ENCODE peak calls at places on chromosome 1, in nine cellular contexts. One of them, this sample, is unnamed.

GRCh38 chr1:230163205-230163604 is 96.2 kb downstream of the GALNT2 start:
- DNase-seq in activated naive CD4-positive, alpha-beta T cell: no peak
- DNase-seq in activated CD4-positive, alpha-beta T cell treated with anti-CD3 and anti-CD28 coated beads for 36 hours: no peak
- DNase-seq in dermis blood vessel endothelial cell: no peak
- DNase-seq in activated CD8-positive, alpha-beta memory T cell treated with anti-CD3 and anti-CD28 coated beads, Interleukin-2, amount 50 U/mL, for 4 hours: no peak
- DNase-seq in neural crest cell: no peak
- DNase-seq in lung: no peak
- DNase-seq in AG09319: no peak
- DNase-seq in T follicular helper cell: no peak
- DNase-seq in this sample: no peak

GRCh38 chr1:40267767-40268187 is 9.7 kb downstream of the ZMPSTE24 start:
- DNase-seq in neural crest cell: no peak
- DNase-seq in activated naive CD4-positive, alpha-beta T cell: no peak
- DNase-seq in lung: no peak
- DNase-seq in activated CD4-positive, alpha-beta T cell treated with anti-CD3 and anti-CD28 coated beads for 36 hours: no peak
- DNase-seq in T follicular helper cell: no peak
- DNase-seq in dermis blood vessel endothelial cell: peak
- DNase-seq in activated CD8-positive, alpha-beta memory T cell treated with anti-CD3 and anti-CD28 coated beads, Interleukin-2, amount 50 U/mL, for 4 hours: no peak
- DNase-seq in AG09319: peak
- DNase-seq in this sample: no peak

GRCh38 chr1:60573121-60573520 is 499.6 kb upstream of the C1orf87 start:
- DNase-seq in lung: no peak
- DNase-seq in dermis blood vessel endothelial cell: peak
- DNase-seq in AG09319: no peak
- DNase-seq in neural crest cell: no peak
- DNase-seq in activated naive CD4-positive, alpha-beta T cell: no peak
- DNase-seq in activated CD8-positive, alpha-beta memory T cell treated with anti-CD3 and anti-CD28 coated beads, Interleukin-2, amount 50 U/mL, for 4 hours: no peak
- DNase-seq in activated CD4-positive, alpha-beta T cell treated with anti-CD3 and anti-CD28 coated beads for 36 hours: no peak
- DNase-seq in T follicular helper cell: no peak
- DNase-seq in this sample: no peak

GRCh38 chr1:159970932-159971342 is 16.9 kb upstream of the SLAMF9 start:
- DNase-seq in dermis blood vessel endothelial cell: no peak
- DNase-seq in neural crest cell: no peak
- DNase-seq in T follicular helper cell: no peak
- DNase-seq in activated CD8-positive, alpha-beta memory T cell treated with anti-CD3 and anti-CD28 coated beads, Interleukin-2, amount 50 U/mL, for 4 hours: no peak
- DNase-seq in activated naive CD4-positive, alpha-beta T cell: no peak
- DNase-seq in activated CD4-positive, alpha-beta T cell treated with anti-CD3 and anti-CD28 coated beads for 36 hours: no peak
- DNase-seq in AG09319: no peak
- DNase-seq in lung: no peak
- DNase-seq in this sample: no peak

GRCh38 chr1:70319750-70320149 is 34.8 kb downstream of the ANKRD13C start:
- DNase-seq in neural crest cell: no peak
- DNase-seq in activated CD4-positive, alpha-beta T cell treated with anti-CD3 and anti-CD28 coated beads for 36 hours: no peak
- DNase-seq in activated CD8-positive, alpha-beta memory T cell treated with anti-CD3 and anti-CD28 coated beads, Interleukin-2, amount 50 U/mL, for 4 hours: no peak
- DNase-seq in T follicular helper cell: no peak
- DNase-seq in activated naive CD4-positive, alpha-beta T cell: no peak
- DNase-seq in AG09319: peak
- DNase-seq in dermis blood vessel endothelial cell: peak
- DNase-seq in lung: no peak
- DNase-seq in this sample: no peak

GRCh38 chr1:85142753-85143152 is 58.1 kb downstream of the SYDE2 start:
- DNase-seq in activated CD4-positive, alpha-beta T cell treated with anti-CD3 and anti-CD28 coated beads for 36 hours: no peak
- DNase-seq in activated CD8-positive, alpha-beta memory T cell treated with anti-CD3 and anti-CD28 coated beads, Interleukin-2, amount 50 U/mL, for 4 hours: no peak
- DNase-seq in lung: no peak
- DNase-seq in dermis blood vessel endothelial cell: no peak
- DNase-seq in AG09319: no peak
- DNase-seq in activated naive CD4-positive, alpha-beta T cell: no peak
- DNase-seq in T follicular helper cell: no peak
- DNase-seq in neural crest cell: no peak
- DNase-seq in this sample: no peak

GRCh38 chr1:86998727-86999126 is 84.3 kb downstream of the HS2ST1 start:
- DNase-seq in T follicular helper cell: no peak
- DNase-seq in dermis blood vessel endothelial cell: no peak
- DNase-seq in activated CD8-positive, alpha-beta memory T cell treated with anti-CD3 and anti-CD28 coated beads, Interleukin-2, amount 50 U/mL, for 4 hours: no peak
- DNase-seq in activated CD4-positive, alpha-beta T cell treated with anti-CD3 and anti-CD28 coated beads for 36 hours: no peak
- DNase-seq in neural crest cell: no peak
- DNase-seq in lung: no peak
- DNase-seq in AG09319: no peak
- DNase-seq in activated naive CD4-positive, alpha-beta T cell: no peak
- DNase-seq in this sample: no peak

GRCh38 chr1:77858725-77859124 is 29.7 kb upstream of the NEXN start:
- DNase-seq in dermis blood vessel endothelial cell: no peak
- DNase-seq in T follicular helper cell: no peak
- DNase-seq in activated CD8-positive, alpha-beta memory T cell treated with anti-CD3 and anti-CD28 coated beads, Interleukin-2, amount 50 U/mL, for 4 hours: no peak
- DNase-seq in lung: no peak
- DNase-seq in neural crest cell: no peak
- DNase-seq in activated naive CD4-positive, alpha-beta T cell: no peak
- DNase-seq in AG09319: no peak
- DNase-seq in activated CD4-positive, alpha-beta T cell treated with anti-CD3 and anti-CD28 coated beads for 36 hours: no peak
- DNase-seq in this sample: no peak

GRCh38 chr1:181251713-181252075 is 163.2 kb downstream of the IER5 start:
- DNase-seq in AG09319: no peak
- DNase-seq in activated naive CD4-positive, alpha-beta T cell: no peak
- DNase-seq in activated CD4-positive, alpha-beta T cell treated with anti-CD3 and anti-CD28 coated beads for 36 hours: no peak
- DNase-seq in dermis blood vessel endothelial cell: no peak
- DNase-seq in T follicular helper cell: no peak
- DNase-seq in activated CD8-positive, alpha-beta memory T cell treated with anti-CD3 and anti-CD28 coated beads, Interleukin-2, amount 50 U/mL, for 4 hours: no peak
- DNase-seq in lung: no peak
- DNase-seq in neural crest cell: no peak
- DNase-seq in this sample: no peak

GRCh38 chr1:65002508-65003315 is 36.4 kb upstream of the JAK1 start:
- DNase-seq in activated naive CD4-positive, alpha-beta T cell: peak
- DNase-seq in dermis blood vessel endothelial cell: peak
- DNase-seq in activated CD4-positive, alpha-beta T cell treated with anti-CD3 and anti-CD28 coated beads for 36 hours: peak
- DNase-seq in lung: peak
- DNase-seq in neural crest cell: peak
- DNase-seq in T follicular helper cell: peak
- DNase-seq in activated CD8-positive, alpha-beta memory T cell treated with anti-CD3 and anti-CD28 coated beads, Interleukin-2, amount 50 U/mL, for 4 hours: peak
- DNase-seq in AG09319: peak
- DNase-seq in this sample: peak

GRCh38 chr1:76942549-76942948 is 75.3 kb downstream of the ST6GALNAC5 start:
- DNase-seq in dermis blood vessel endothelial cell: no peak
- DNase-seq in AG09319: no peak
- DNase-seq in lung: no peak
- DNase-seq in neural crest cell: no peak
- DNase-seq in activated naive CD4-positive, alpha-beta T cell: no peak
- DNase-seq in T follicular helper cell: no peak
- DNase-seq in activated CD8-positive, alpha-beta memory T cell treated with anti-CD3 and anti-CD28 coated beads, Interleukin-2, amount 50 U/mL, for 4 hours: no peak
- DNase-seq in activated CD4-positive, alpha-beta T cell treated with anti-CD3 and anti-CD28 coated beads for 36 hours: no peak
- DNase-seq in this sample: no peak

GRCh38 chr1:247647864-247648263 is 31.7 kb downstream of the OR13G1 start:
- DNase-seq in dermis blood vessel endothelial cell: no peak
- DNase-seq in T follicular helper cell: no peak
- DNase-seq in activated naive CD4-positive, alpha-beta T cell: no peak
- DNase-seq in AG09319: no peak
- DNase-seq in activated CD4-positive, alpha-beta T cell treated with anti-CD3 and anti-CD28 coated beads for 36 hours: no peak
- DNase-seq in neural crest cell: no peak
- DNase-seq in activated CD8-positive, alpha-beta memory T cell treated with anti-CD3 and anti-CD28 coated beads, Interleukin-2, amount 50 U/mL, for 4 hours: no peak
- DNase-seq in lung: no peak
- DNase-seq in this sample: no peak

GRCh38 chr1:202599669-202600431 is 110.4 kb downstream of the SYT2 start:
- DNase-seq in T follicular helper cell: no peak
- DNase-seq in activated naive CD4-positive, alpha-beta T cell: no peak
- DNase-seq in activated CD4-positive, alpha-beta T cell treated with anti-CD3 and anti-CD28 coated beads for 36 hours: peak
- DNase-seq in lung: peak
- DNase-seq in AG09319: peak
- DNase-seq in activated CD8-positive, alpha-beta memory T cell treated with anti-CD3 and anti-CD28 coated beads, Interleukin-2, amount 50 U/mL, for 4 hours: no peak
- DNase-seq in dermis blood vessel endothelial cell: peak
- DNase-seq in neural crest cell: peak
- DNase-seq in this sample: no peak

GRCh38 chr1:24764439-24764838 is 19.2 kb downstream of the CLIC4 start:
- DNase-seq in activated CD4-positive, alpha-beta T cell treated with anti-CD3 and anti-CD28 coated beads for 36 hours: no peak
- DNase-seq in dermis blood vessel endothelial cell: no peak
- DNase-seq in activated naive CD4-positive, alpha-beta T cell: no peak
- DNase-seq in activated CD8-positive, alpha-beta memory T cell treated with anti-CD3 and anti-CD28 coated beads, Interleukin-2, amount 50 U/mL, for 4 hours: no peak
- DNase-seq in AG09319: no peak
- DNase-seq in lung: no peak
- DNase-seq in neural crest cell: no peak
- DNase-seq in T follicular helper cell: no peak
- DNase-seq in this sample: no peak

GRCh38 chr1:14345925-14346550 is 252.4 kb upstream of the KAZN start:
- DNase-seq in activated naive CD4-positive, alpha-beta T cell: no peak
- DNase-seq in activated CD8-positive, alpha-beta memory T cell treated with anti-CD3 and anti-CD28 coated beads, Interleukin-2, amount 50 U/mL, for 4 hours: no peak
- DNase-seq in activated CD4-positive, alpha-beta T cell treated with anti-CD3 and anti-CD28 coated beads for 36 hours: no peak
- DNase-seq in AG09319: no peak
- DNase-seq in neural crest cell: no peak
- DNase-seq in T follicular helper cell: no peak
- DNase-seq in lung: no peak
- DNase-seq in dermis blood vessel endothelial cell: no peak
- DNase-seq in this sample: no peak

GRCh38 chr1:232944342-232944741 is 6.1 kb upstream of the NTPCR start:
- DNase-seq in lung: no peak
- DNase-seq in dermis blood vessel endothelial cell: no peak
- DNase-seq in AG09319: no peak
- DNase-seq in T follicular helper cell: no peak
- DNase-seq in neural crest cell: no peak
- DNase-seq in activated CD4-positive, alpha-beta T cell treated with anti-CD3 and anti-CD28 coated beads for 36 hours: peak
- DNase-seq in activated naive CD4-positive, alpha-beta T cell: no peak
- DNase-seq in activated CD8-positive, alpha-beta memory T cell treated with anti-CD3 and anti-CD28 coated beads, Interleukin-2, amount 50 U/mL, for 4 hours: no peak
- DNase-seq in this sample: no peak

GRCh38 chr1:89728381-89728780 is 92.5 kb upstream of the LRRC8D start:
- DNase-seq in activated CD8-positive, alpha-beta memory T cell treated with anti-CD3 and anti-CD28 coated beads, Interleukin-2, amount 50 U/mL, for 4 hours: no peak
- DNase-seq in dermis blood vessel endothelial cell: no peak
- DNase-seq in activated CD4-positive, alpha-beta T cell treated with anti-CD3 and anti-CD28 coated beads for 36 hours: no peak
- DNase-seq in activated naive CD4-positive, alpha-beta T cell: no peak
- DNase-seq in neural crest cell: no peak
- DNase-seq in T follicular helper cell: no peak
- DNase-seq in lung: no peak
- DNase-seq in AG09319: no peak
- DNase-seq in this sample: no peak

GRCh38 chr1:183096889-183097288 is 73.7 kb downstream of the LAMC1 start:
- DNase-seq in neural crest cell: no peak
- DNase-seq in lung: no peak
- DNase-seq in activated CD8-positive, alpha-beta memory T cell treated with anti-CD3 and anti-CD28 coated beads, Interleukin-2, amount 50 U/mL, for 4 hours: no peak
- DNase-seq in T follicular helper cell: no peak
- DNase-seq in activated CD4-positive, alpha-beta T cell treated with anti-CD3 and anti-CD28 coated beads for 36 hours: no peak
- DNase-seq in activated naive CD4-positive, alpha-beta T cell: no peak
- DNase-seq in AG09319: peak
- DNase-seq in dermis blood vessel endothelial cell: peak
- DNase-seq in this sample: no peak

GRCh38 chr1:110089561-110090275 is 19.2 kb upstream of the ALX3 start:
- DNase-seq in activated CD8-positive, alpha-beta memory T cell treated with anti-CD3 and anti-CD28 coated beads, Interleukin-2, amount 50 U/mL, for 4 hours: no peak
- DNase-seq in activated naive CD4-positive, alpha-beta T cell: no peak
- DNase-seq in neural crest cell: no peak
- DNase-seq in T follicular helper cell: no peak
- DNase-seq in dermis blood vessel endothelial cell: no peak
- DNase-seq in lung: no peak
- DNase-seq in activated CD4-positive, alpha-beta T cell treated with anti-CD3 and anti-CD28 coated beads for 36 hours: no peak
- DNase-seq in AG09319: no peak
- DNase-seq in this sample: no peak

GRCh38 chr1:209491031-209491430 is 92.5 kb upstream of the CAMK1G start:
- DNase-seq in AG09319: no peak
- DNase-seq in activated naive CD4-positive, alpha-beta T cell: no peak
- DNase-seq in lung: no peak
- DNase-seq in activated CD4-positive, alpha-beta T cell treated with anti-CD3 and anti-CD28 coated beads for 36 hours: no peak
- DNase-seq in T follicular helper cell: no peak
- DNase-seq in neural crest cell: no peak
- DNase-seq in dermis blood vessel endothelial cell: no peak
- DNase-seq in activated CD8-positive, alpha-beta memory T cell treated with anti-CD3 and anti-CD28 coated beads, Interleukin-2, amount 50 U/mL, for 4 hours: no peak
- DNase-seq in this sample: no peak

GRCh38 chr1:233440952-233441401 is 113.5 kb downstream of the MAP3K21 start:
- DNase-seq in T follicular helper cell: no peak
- DNase-seq in activated CD8-positive, alpha-beta memory T cell treated with anti-CD3 and anti-CD28 coated beads, Interleukin-2, amount 50 U/mL, for 4 hours: no peak
- DNase-seq in dermis blood vessel endothelial cell: peak
- DNase-seq in AG09319: peak
- DNase-seq in activated CD4-positive, alpha-beta T cell treated with anti-CD3 and anti-CD28 coated beads for 36 hours: peak
- DNase-seq in activated naive CD4-positive, alpha-beta T cell: no peak
- DNase-seq in neural crest cell: peak
- DNase-seq in lung: no peak
- DNase-seq in this sample: no peak

GRCh38 chr1:61606448-61607312 is 118.3 kb downstream of the TM2D1 start:
- DNase-seq in AG09319: no peak
- DNase-seq in dermis blood vessel endothelial cell: peak
- DNase-seq in neural crest cell: no peak
- DNase-seq in activated CD4-positive, alpha-beta T cell treated with anti-CD3 and anti-CD28 coated beads for 36 hours: no peak
- DNase-seq in activated naive CD4-positive, alpha-beta T cell: no peak
- DNase-seq in activated CD8-positive, alpha-beta memory T cell treated with anti-CD3 and anti-CD28 coated beads, Interleukin-2, amount 50 U/mL, for 4 hours: no peak
- DNase-seq in T follicular helper cell: no peak
- DNase-seq in lung: peak
- DNase-seq in this sample: no peak

GRCh38 chr1:17998889-17999288 is 108.7 kb upstream of the IGSF21 start:
- DNase-seq in T follicular helper cell: no peak
- DNase-seq in activated CD8-positive, alpha-beta memory T cell treated with anti-CD3 and anti-CD28 coated beads, Interleukin-2, amount 50 U/mL, for 4 hours: no peak
- DNase-seq in lung: no peak
- DNase-seq in activated CD4-positive, alpha-beta T cell treated with anti-CD3 and anti-CD28 coated beads for 36 hours: peak
- DNase-seq in dermis blood vessel endothelial cell: no peak
- DNase-seq in activated naive CD4-positive, alpha-beta T cell: no peak
- DNase-seq in neural crest cell: no peak
- DNase-seq in AG09319: no peak
- DNase-seq in this sample: no peak

GRCh38 chr1:185139231-185139630 is 17.5 kb downstream of the TRMT1L start:
- DNase-seq in neural crest cell: no peak
- DNase-seq in lung: no peak
- DNase-seq in activated CD8-positive, alpha-beta memory T cell treated with anti-CD3 and anti-CD28 coated beads, Interleukin-2, amount 50 U/mL, for 4 hours: no peak
- DNase-seq in T follicular helper cell: no peak
- DNase-seq in activated CD4-positive, alpha-beta T cell treated with anti-CD3 and anti-CD28 coated beads for 36 hours: no peak
- DNase-seq in dermis blood vessel endothelial cell: no peak
- DNase-seq in activated naive CD4-positive, alpha-beta T cell: no peak
- DNase-seq in AG09319: no peak
- DNase-seq in this sample: no peak

GRCh38 chr1:186213225-186213607 is 161.8 kb downstream of the TPR start:
- DNase-seq in dermis blood vessel endothelial cell: no peak
- DNase-seq in T follicular helper cell: no peak
- DNase-seq in activated CD4-positive, alpha-beta T cell treated with anti-CD3 and anti-CD28 coated beads for 36 hours: no peak
- DNase-seq in activated CD8-positive, alpha-beta memory T cell treated with anti-CD3 and anti-CD28 coated beads, Interleukin-2, amount 50 U/mL, for 4 hours: no peak
- DNase-seq in AG09319: no peak
- DNase-seq in lung: no peak
- DNase-seq in neural crest cell: no peak
- DNase-seq in activated naive CD4-positive, alpha-beta T cell: no peak
- DNase-seq in this sample: no peak

GRCh38 chr1:228830954-228831481 is 95.7 kb downstream of the RHOU start:
- DNase-seq in activated CD8-positive, alpha-beta memory T cell treated with anti-CD3 and anti-CD28 coated beads, Interleukin-2, amount 50 U/mL, for 4 hours: no peak
- DNase-seq in T follicular helper cell: no peak
- DNase-seq in activated naive CD4-positive, alpha-beta T cell: no peak
- DNase-seq in activated CD4-positive, alpha-beta T cell treated with anti-CD3 and anti-CD28 coated beads for 36 hours: no peak
- DNase-seq in AG09319: no peak
- DNase-seq in dermis blood vessel endothelial cell: peak
- DNase-seq in neural crest cell: no peak
- DNase-seq in lung: no peak
- DNase-seq in this sample: peak

GRCh38 chr1:83883979-83884378 is 115.0 kb downstream of the TTLL7 start:
- DNase-seq in dermis blood vessel endothelial cell: no peak
- DNase-seq in lung: no peak
- DNase-seq in T follicular helper cell: no peak
- DNase-seq in AG09319: no peak
- DNase-seq in activated CD4-positive, alpha-beta T cell treated with anti-CD3 and anti-CD28 coated beads for 36 hours: no peak
- DNase-seq in activated CD8-positive, alpha-beta memory T cell treated with anti-CD3 and anti-CD28 coated beads, Interleukin-2, amount 50 U/mL, for 4 hours: no peak
- DNase-seq in activated naive CD4-positive, alpha-beta T cell: no peak
- DNase-seq in neural crest cell: no peak
- DNase-seq in this sample: no peak

GRCh38 chr1:245871881-245872280 is 635.2 kb downstream of the SMYD3 start:
- DNase-seq in activated CD8-positive, alpha-beta memory T cell treated with anti-CD3 and anti-CD28 coated beads, Interleukin-2, amount 50 U/mL, for 4 hours: no peak
- DNase-seq in T follicular helper cell: no peak
- DNase-seq in activated CD4-positive, alpha-beta T cell treated with anti-CD3 and anti-CD28 coated beads for 36 hours: no peak
- DNase-seq in neural crest cell: no peak
- DNase-seq in activated naive CD4-positive, alpha-beta T cell: no peak
- DNase-seq in lung: no peak
- DNase-seq in AG09319: peak
- DNase-seq in dermis blood vessel endothelial cell: no peak
- DNase-seq in this sample: no peak

GRCh38 chr1:47223921-47224675 is 7.9 kb downstream of the TAL1 start:
- DNase-seq in dermis blood vessel endothelial cell: no peak
- DNase-seq in activated CD8-positive, alpha-beta memory T cell treated with anti-CD3 and anti-CD28 coated beads, Interleukin-2, amount 50 U/mL, for 4 hours: no peak
- DNase-seq in neural crest cell: no peak
- DNase-seq in AG09319: no peak
- DNase-seq in T follicular helper cell: no peak
- DNase-seq in activated naive CD4-positive, alpha-beta T cell: no peak
- DNase-seq in lung: no peak
- DNase-seq in activated CD4-positive, alpha-beta T cell treated with anti-CD3 and anti-CD28 coated beads for 36 hours: no peak
- DNase-seq in this sample: no peak

GRCh38 chr1:183881387-183882084 is 76.6 kb downstream of the RGL1 start:
- DNase-seq in activated CD8-positive, alpha-beta memory T cell treated with anti-CD3 and anti-CD28 coated beads, Interleukin-2, amount 50 U/mL, for 4 hours: no peak
- DNase-seq in AG09319: no peak
- DNase-seq in activated CD4-positive, alpha-beta T cell treated with anti-CD3 and anti-CD28 coated beads for 36 hours: no peak
- DNase-seq in activated naive CD4-positive, alpha-beta T cell: no peak
- DNase-seq in dermis blood vessel endothelial cell: peak
- DNase-seq in T follicular helper cell: no peak
- DNase-seq in lung: peak
- DNase-seq in neural crest cell: no peak
- DNase-seq in this sample: no peak

GRCh38 chr1:201468501-201468843 is 516 bp downstream of the PHLDA3 start:
- DNase-seq in activated CD8-positive, alpha-beta memory T cell treated with anti-CD3 and anti-CD28 coated beads, Interleukin-2, amount 50 U/mL, for 4 hours: no peak
- DNase-seq in AG09319: no peak
- DNase-seq in dermis blood vessel endothelial cell: peak
- DNase-seq in lung: no peak
- DNase-seq in activated naive CD4-positive, alpha-beta T cell: no peak
- DNase-seq in activated CD4-positive, alpha-beta T cell treated with anti-CD3 and anti-CD28 coated beads for 36 hours: peak
- DNase-seq in neural crest cell: peak
- DNase-seq in T follicular helper cell: no peak
- DNase-seq in this sample: peak

This sample was measured in activated T-helper 1 cell treated with anti-CD3 and anti-CD28 coated beads, Interleukin-12 subunit alpha, Interleukin-12 subunit beta, Interleukin-2, Interleukin-4 antibody, amounts not matched to agents 30 ng/mL and 10 ng/mL and 1 ng/mL, durations not matched to agents 14 hours and 24 hours and 36 hours.